ENCODE peak calls at places on chromosomes 1 and 21, in eight cellular contexts. H, D, B, X, T, M, E and Y are unnamed samples.
A peak's percentile ranks its signal among the peaks of the same experiment; 100 is the strongest.

GRCh38 chr1:182446033-182446669 is 3.8 kb upstream of the RGSL1 start:
- DNase-seq in H (peak; percentile 40), M (no peak), B (peak; percentile 31), X (no peak), T (no peak), E (peak; percentile 81), D (peak; percentile 60), Y (peak; percentile 71)

GRCh38 chr1:27143408-27143807 is 11.5 kb downstream of the SLC9A1 start:
- DNase-seq in X (no peak), M (no peak), E (no peak), B (no peak), D (no peak), T (no peak), H (peak; percentile 66), Y (no peak)

GRCh38 chr1:77313491-77313890 is 31.7 kb downstream of the AK5 start:
- DNase-seq in E (peak; percentile 80), D (no peak), M (no peak), H (peak; percentile 15), B (peak; percentile 47), T (no peak), X (no peak), Y (no peak)

GRCh38 chr1:20187103-20187812 is 940 bp upstream of the PLA2G2C start:
- DNase-seq in B (no peak), D (no peak), E (peak; percentile 9), M (no peak), H (no peak), X (no peak), T (no peak), Y (no peak)

GRCh38 chr21:37153935-37154350 is 80.9 kb downstream of the TTC3 start:
- DNase-seq in H (peak; percentile 18), D (no peak), M (no peak), E (no peak), X (no peak), B (no peak), T (no peak), Y (no peak)

GRCh38 chr1:228305721-228306152 is 97.9 kb downstream of the OBSCN start:
- DNase-seq in T (no peak), B (no peak), D (no peak), X (no peak), M (no peak), H (no peak), E (no peak), Y (no peak)

GRCh38 chr1:18976096-18976495 is 19.6 kb upstream of the IFFO2 start:
- DNase-seq in H (no peak), M (no peak), X (no peak), D (no peak), E (no peak), B (no peak), T (no peak), Y (no peak)

GRCh38 chr1:39525366-39526165 is 34.1 kb downstream of the BMP8A start:
- DNase-seq in B (no peak), X (no peak), E (no peak), M (peak; percentile 19), T (no peak), D (peak; percentile 81), H (no peak), Y (peak; percentile 83)

DNA sequence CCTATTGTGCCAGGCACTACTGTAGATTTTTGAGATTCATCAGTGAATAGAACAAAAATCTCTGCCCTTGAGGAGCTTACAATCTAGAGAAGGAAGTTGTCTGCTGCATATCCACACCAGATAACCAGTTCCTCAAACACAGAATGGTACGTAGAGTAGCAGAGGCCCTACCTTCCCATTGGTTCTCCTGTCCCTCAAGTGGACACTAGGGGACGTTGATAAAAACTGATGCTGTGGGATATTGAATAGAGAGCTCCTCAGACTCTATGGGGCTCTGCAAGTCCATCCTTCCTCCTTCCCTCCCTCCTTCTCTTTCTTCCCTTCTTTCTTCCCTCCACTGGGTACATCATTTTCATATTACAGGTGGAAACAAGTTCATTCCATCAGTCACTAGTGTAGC is 371.3 kb downstream of the PBX1 start:
- DNase-seq in D (no peak), H (no peak), E (no peak), T (no peak), X (no peak), M (no peak), B (no peak), Y (no peak)
- TF ChIP-seq CTCF in D (no peak), H (no peak), E (peak; percentile 12), T (no peak), X (no peak), M (no peak), B (no peak), Y (no peak)

GRCh38 chr1:23691499-23692307 is at the start of gene RPL11:
- DNase-seq in H (peak; percentile 97), M (peak; percentile 79), D (peak; percentile 87), E (peak; percentile 98), X (peak; percentile 94), T (peak; percentile 94), B (peak; percentile 85), Y (peak; percentile 94)

GRCh38 chr1:23694371-23694770 is 2.8 kb downstream of the RPL11 start:
- DNase-seq in H (no peak), B (no peak), M (no peak), E (no peak), X (no peak), D (no peak), T (no peak), Y (no peak)

GRCh38 chr1:23693599-23693998 is 2.0 kb downstream of the RPL11 start:
- DNase-seq in X (no peak), T (no peak), D (no peak), B (no peak), H (no peak), E (no peak), M (no peak), Y (no peak)

GRCh38 chr1:23695667-23696066 is 4.1 kb downstream of the RPL11 start:
- DNase-seq in H (no peak), B (no peak), T (no peak), M (no peak), E (no peak), D (no peak), X (no peak), Y (no peak)

GRCh38 chr1:23692308-23692871 is 784 bp downstream of the RPL11 start:
- DNase-seq in M (no peak), X (no peak), E (no peak), B (no peak), T (no peak), D (no peak), H (no peak), Y (no peak)
- TF ChIP-seq CTCF in M (no peak), X (no peak), E (no peak), B (no peak), T (no peak), D (no peak), H (no peak), Y (no peak)

GRCh38 chr1:183735069-183735860 is 69.7 kb upstream of the RGL1 start:
- DNase-seq in E (no peak), M (no peak), B (no peak), X (no peak), D (no peak), H (peak; percentile 35), T (no peak), Y (no peak)

GRCh38 chr1:183732251-183732650 is 72.7 kb upstream of the RGL1 start:
- DNase-seq in T (no peak), M (no peak), E (no peak), H (no peak), B (no peak), D (no peak), X (no peak), Y (no peak)

GRCh38 chr1:183731151-183731550 is 73.8 kb upstream of the RGL1 start:
- DNase-seq in H (no peak), M (no peak), E (no peak), D (no peak), X (no peak), B (no peak), T (no peak), Y (no peak)

GRCh38 chr1:183734600-183735036 is 70.3 kb upstream of the RGL1 start:
- DNase-seq in B (no peak), T (no peak), E (peak; percentile 36), X (no peak), D (no peak), M (no peak), H (peak; percentile 48), Y (no peak)

DNA sequence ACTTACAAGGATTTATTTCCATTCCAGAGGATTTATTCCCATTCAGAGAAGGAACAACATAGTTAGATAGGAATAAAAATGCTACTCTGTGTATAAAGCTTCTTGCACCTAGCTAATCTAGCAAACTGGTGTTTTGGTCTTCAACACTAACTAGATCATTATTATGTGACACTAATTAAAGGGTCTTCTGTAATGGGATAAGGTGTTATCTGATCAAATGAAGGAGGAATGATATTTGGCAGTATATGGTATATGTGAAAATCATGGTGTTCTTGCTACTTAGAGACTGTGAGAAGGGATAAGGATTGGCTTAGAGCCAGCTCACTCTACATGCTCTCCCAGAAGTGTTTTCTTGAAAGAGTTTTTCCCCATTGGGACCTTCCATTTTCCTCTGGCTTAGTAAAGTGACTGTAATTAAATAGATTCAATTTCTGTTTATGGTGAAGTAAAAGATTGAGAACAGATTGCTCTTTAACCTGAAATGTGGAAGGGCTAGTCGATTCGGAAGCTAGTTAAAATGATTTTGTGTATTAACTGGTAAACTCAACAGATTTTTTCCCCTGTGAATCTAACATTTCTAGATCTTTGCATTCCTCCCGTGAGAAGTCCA is 71.2 kb upstream of the RGL1 start:
- DNase-seq in B (no peak), T (no peak), H (no peak), E (no peak), X (no peak), M (no peak), D (no peak), Y (no peak)
- TF ChIP-seq CTCF in B (no peak), T (no peak), H (no peak), E (no peak), X (no peak), M (no peak), D (no peak), Y (no peak)

GRCh38 chr1:28582248-28582615 is 9.8 kb upstream of the RAB42 start:
- DNase-seq in E (no peak), B (no peak), T (no peak), D (no peak), X (no peak), M (no peak), H (no peak), Y (no peak)

GRCh38 chr1:28581531-28582247 is 10.4 kb upstream of the RAB42 start:
- DNase-seq in M (peak; percentile 89), E (peak; percentile 95), T (peak; percentile 91), X (peak; percentile 98), H (peak; percentile 94), D (peak; percentile 95), B (peak; percentile 88), Y (peak; percentile 96)

GRCh38 chr1:28579374-28579773 is 12.7 kb upstream of the RAB42 start:
- DNase-seq in D (no peak), B (no peak), H (no peak), E (no peak), X (no peak), T (no peak), M (no peak), Y (no peak)

GRCh38 chr1:28578696-28579218 is 13.3 kb upstream of the RAB42 start:
- DNase-seq in M (no peak), B (no peak), H (no peak), X (no peak), E (no peak), D (no peak), T (no peak), Y (no peak)

DNA sequence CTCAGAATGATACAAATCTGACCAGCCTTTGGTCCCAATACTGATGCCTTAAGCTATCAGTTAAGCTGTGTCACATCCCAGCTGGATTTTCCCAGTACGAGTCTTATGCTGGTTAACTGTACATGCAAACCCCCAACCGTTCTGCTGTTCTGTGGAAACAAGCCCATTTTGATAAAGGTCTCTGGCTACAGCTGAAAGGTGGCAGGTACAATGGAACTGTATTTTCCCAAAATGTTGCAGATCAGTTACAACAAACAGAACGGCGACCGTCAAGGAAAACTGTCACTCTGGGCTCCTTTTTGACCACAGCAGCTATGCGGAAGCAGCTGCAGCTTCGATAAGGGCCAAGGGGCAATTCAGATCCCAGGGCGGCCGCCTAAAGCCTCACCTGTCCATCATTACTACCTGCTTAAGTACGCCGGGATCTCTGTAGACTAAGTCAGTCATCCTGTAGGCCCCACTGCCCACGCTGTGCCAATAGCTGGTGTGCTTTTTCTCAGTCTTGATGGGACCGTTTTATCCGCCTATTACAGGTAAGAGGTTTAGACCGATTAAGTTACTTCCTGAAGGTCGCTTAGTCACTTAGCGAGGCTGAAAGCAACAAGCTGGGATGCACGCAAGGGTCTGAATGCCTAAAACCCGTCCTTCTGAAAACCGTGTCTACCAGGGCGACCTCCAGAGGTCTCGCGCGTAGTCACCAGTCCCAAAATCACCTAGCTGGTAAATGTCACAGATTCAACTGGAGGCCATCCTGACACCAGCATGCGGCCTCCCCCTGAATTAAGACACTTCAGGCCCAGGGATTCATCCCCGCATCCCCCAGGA is 11.1 kb upstream of the RAB42 start:
- DNase-seq in M (peak; percentile 37), X (peak; percentile 70), D (peak; percentile 72), B (peak; percentile 39), T (no peak), E (peak; percentile 34), H (peak; percentile 56), Y (peak; percentile 70)
- TF ChIP-seq CTCF in M (peak; percentile 43), X (no peak), D (peak; percentile 39), B (peak; percentile 21), T (peak; percentile 7), E (peak; percentile 37), H (no peak), Y (peak; percentile 50)